ENCODE peak calls at places on chromosomes 11 and 22, in eight cellular contexts. One of them, this sample, is unnamed. For H3K36me3 and H3K4me1, the result is how much of the 10 kb centered on the place peaks cover.

GRCh38 chr22:36369922-36370781 is 17.6 kb downstream of the MYH9 start:
- DNase-seq in mammary epithelial cell: peak
- DNase-seq in heart left ventricle: no peak
- DNase-seq in adipocyte: peak
- DNase-seq in upper lobe of right lung: peak
- DNase-seq in aorta: no peak
- DNase-seq in mucosa of descending colon: peak
- DNase-seq in tibial nerve: no peak
- DNase-seq in this sample: peak

GRCh38 chr11:34423300-34423699 is 15.4 kb upstream of the CAT start:
- DNase-seq in mammary epithelial cell: no peak
- DNase-seq in heart left ventricle: no peak
- DNase-seq in adipocyte: no peak
- DNase-seq in upper lobe of right lung: no peak
- DNase-seq in aorta: no peak
- DNase-seq in mucosa of descending colon: no peak
- DNase-seq in tibial nerve: no peak
- DNase-seq in this sample: no peak

GRCh38 chr11:65558002-65558784 is at the start of gene LTBP3:
- DNase-seq in mammary epithelial cell: peak
- DNase-seq in heart left ventricle: peak
- DNase-seq in adipocyte: peak
- DNase-seq in upper lobe of right lung: peak
- DNase-seq in aorta: peak
- DNase-seq in mucosa of descending colon: peak
- DNase-seq in tibial nerve: peak
- DNase-seq in this sample: peak

GRCh38 chr11:6480299-6480914 is 724 bp downstream of the ARFIP2 start:
- DNase-seq in mammary epithelial cell: no peak
- DNase-seq in heart left ventricle: no peak
- DNase-seq in adipocyte: peak
- DNase-seq in upper lobe of right lung: no peak
- DNase-seq in aorta: no peak
- DNase-seq in mucosa of descending colon: peak
- DNase-seq in tibial nerve: no peak
- DNase-seq in this sample: no peak

GRCh38 chr11:103862827-103863213 is 173.6 kb upstream of the DDI1 start:
- DNase-seq in mammary epithelial cell: no peak
- DNase-seq in heart left ventricle: no peak
- DNase-seq in adipocyte: no peak
- DNase-seq in upper lobe of right lung: no peak
- DNase-seq in aorta: no peak
- DNase-seq in mucosa of descending colon: no peak
- DNase-seq in tibial nerve: no peak
- DNase-seq in this sample: no peak

GRCh38 chr11:10390375-10390774 is 64.7 kb upstream of the AMPD3 start:
- DNase-seq in mammary epithelial cell: no peak
- DNase-seq in heart left ventricle: no peak
- DNase-seq in adipocyte: peak
- DNase-seq in upper lobe of right lung: no peak
- DNase-seq in aorta: no peak
- DNase-seq in mucosa of descending colon: no peak
- DNase-seq in tibial nerve: no peak
- DNase-seq in this sample: no peak

GRCh38 chr11:99117603-99118002 is 96.9 kb downstream of the CNTN5 start:
- DNase-seq in mammary epithelial cell: no peak
- DNase-seq in heart left ventricle: no peak
- DNase-seq in adipocyte: no peak
- DNase-seq in upper lobe of right lung: no peak
- DNase-seq in aorta: no peak
- DNase-seq in mucosa of descending colon: no peak
- DNase-seq in tibial nerve: no peak
- DNase-seq in this sample: no peak

GRCh38 chr11:312092-312816 is 1.6 kb upstream of the IFITM1 start:
- DNase-seq in mammary epithelial cell: no peak
- DNase-seq in heart left ventricle: no peak
- DNase-seq in adipocyte: no peak
- DNase-seq in upper lobe of right lung: no peak
- DNase-seq in aorta: no peak
- DNase-seq in mucosa of descending colon: no peak
- DNase-seq in tibial nerve: no peak
- DNase-seq in this sample: peak

GRCh38 chr11:132653237-132653636 is 879.1 kb downstream of the OPCML start:
- DNase-seq in mammary epithelial cell: no peak
- DNase-seq in heart left ventricle: no peak
- DNase-seq in adipocyte: no peak
- DNase-seq in upper lobe of right lung: no peak
- DNase-seq in aorta: no peak
- DNase-seq in mucosa of descending colon: no peak
- DNase-seq in tibial nerve: no peak
- DNase-seq in this sample: no peak

GRCh38 chr11:31812392-31813241 is 1.5 kb upstream of the PAX6 start:
- DNase-seq in mammary epithelial cell: no peak
- DNase-seq in heart left ventricle: no peak
- DNase-seq in adipocyte: no peak
- DNase-seq in upper lobe of right lung: no peak
- DNase-seq in aorta: peak
- DNase-seq in mucosa of descending colon: no peak
- DNase-seq in tibial nerve: no peak
- DNase-seq in this sample: no peak

GRCh38 chr22:46087816-46088277 is 62.5 kb upstream of the PPARA start:
- DNase-seq in mammary epithelial cell: peak
- DNase-seq in heart left ventricle: peak
- DNase-seq in adipocyte: peak
- DNase-seq in upper lobe of right lung: peak
- DNase-seq in aorta: peak
- DNase-seq in mucosa of descending colon: peak
- DNase-seq in tibial nerve: peak
- DNase-seq in this sample: no peak

GRCh38 chr11:19076744-19077589 is 16.4 kb upstream of the MRGPRX2 start:
- DNase-seq in mammary epithelial cell: peak
- DNase-seq in heart left ventricle: peak
- DNase-seq in adipocyte: peak
- DNase-seq in upper lobe of right lung: peak
- DNase-seq in aorta: peak
- DNase-seq in mucosa of descending colon: peak
- DNase-seq in tibial nerve: no peak
- DNase-seq in this sample: peak

GRCh38 chr22:32996702-32997101 is 61.5 kb downstream of the SYN3 start:
- DNase-seq in mammary epithelial cell: peak
- DNase-seq in heart left ventricle: peak
- DNase-seq in adipocyte: peak
- DNase-seq in upper lobe of right lung: peak
- DNase-seq in aorta: peak
- DNase-seq in mucosa of descending colon: peak
- DNase-seq in tibial nerve: peak
- DNase-seq in this sample: no peak

GRCh38 chr22:45889539-45890350 is 87.2 kb downstream of the WNT7B start:
- DNase-seq in mammary epithelial cell: no peak
- DNase-seq in heart left ventricle: no peak
- DNase-seq in adipocyte: peak
- DNase-seq in upper lobe of right lung: peak
- DNase-seq in aorta: peak
- DNase-seq in mucosa of descending colon: peak
- DNase-seq in tibial nerve: no peak
- DNase-seq in this sample: no peak

GRCh38 chr11:119533931-119534694 is 111.1 kb upstream of the THY1 start:
- DNase-seq in mammary epithelial cell: peak
- DNase-seq in heart left ventricle: peak
- DNase-seq in adipocyte: peak
- DNase-seq in upper lobe of right lung: peak
- DNase-seq in aorta: peak
- DNase-seq in mucosa of descending colon: peak
- DNase-seq in tibial nerve: no peak
- DNase-seq in this sample: peak

GRCh38 chr11:119531091-119531490 is 108.1 kb upstream of the THY1 start:
- DNase-seq in mammary epithelial cell: no peak
- DNase-seq in heart left ventricle: no peak
- DNase-seq in adipocyte: no peak
- DNase-seq in upper lobe of right lung: peak
- DNase-seq in aorta: peak
- DNase-seq in mucosa of descending colon: no peak
- DNase-seq in tibial nerve: no peak
- DNase-seq in this sample: no peak

GRCh38 chr11:119532551-119532950 is 109.6 kb upstream of the THY1 start:
- DNase-seq in mammary epithelial cell: no peak
- DNase-seq in heart left ventricle: no peak
- DNase-seq in adipocyte: no peak
- DNase-seq in upper lobe of right lung: no peak
- DNase-seq in aorta: peak
- DNase-seq in mucosa of descending colon: no peak
- DNase-seq in tibial nerve: no peak
- DNase-seq in this sample: no peak

GRCh38 chr11:119531623-119532022 is 108.7 kb upstream of the THY1 start:
- DNase-seq in mammary epithelial cell: no peak
- DNase-seq in heart left ventricle: no peak
- DNase-seq in adipocyte: no peak
- DNase-seq in upper lobe of right lung: peak
- DNase-seq in aorta: peak
- DNase-seq in mucosa of descending colon: no peak
- DNase-seq in tibial nerve: no peak
- DNase-seq in this sample: no peak

DNA sequence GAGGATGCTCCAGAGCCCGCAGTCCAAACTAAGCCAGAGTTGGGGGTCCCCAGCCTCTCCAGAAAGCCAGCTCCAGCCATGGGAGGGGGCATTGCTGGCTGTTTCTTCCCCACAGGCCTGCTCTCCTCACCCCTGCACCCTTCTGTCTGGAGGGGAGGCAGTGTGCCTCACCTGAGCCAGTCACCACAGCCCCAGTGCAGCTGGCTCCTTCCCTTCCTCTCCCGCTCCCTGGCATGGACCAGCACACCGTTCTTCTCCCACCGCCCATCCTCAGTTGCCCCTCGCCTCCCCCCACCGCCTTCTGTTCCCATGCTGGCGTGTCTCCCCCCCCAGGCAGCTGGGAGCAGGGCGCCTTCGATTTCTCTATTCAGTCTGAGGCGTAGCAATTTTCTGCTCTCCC is 110.5 kb upstream of the THY1 start:
- DNase-seq in mammary epithelial cell: no peak
- DNase-seq in heart left ventricle: no peak
- DNase-seq in adipocyte: no peak
- DNase-seq in upper lobe of right lung: no peak
- DNase-seq in aorta: peak
- DNase-seq in mucosa of descending colon: no peak
- DNase-seq in tibial nerve: no peak
- DNase-seq in this sample: no peak
- H3K36me3 ChIP-seq in mammary epithelial cell: under half
- H3K36me3 ChIP-seq in heart left ventricle: under half
- H3K36me3 ChIP-seq in adipocyte: under half
- H3K36me3 ChIP-seq in upper lobe of right lung: under half
- H3K36me3 ChIP-seq in aorta: under half
- H3K36me3 ChIP-seq in mucosa of descending colon: under half
- H3K36me3 ChIP-seq in tibial nerve: under half
- H3K36me3 ChIP-seq in this sample: under half

GRCh38 chr11:77814848-77815247 is 5.7 kb downstream of the RSF1 start:
- DNase-seq in mammary epithelial cell: no peak
- DNase-seq in heart left ventricle: no peak
- DNase-seq in adipocyte: no peak
- DNase-seq in upper lobe of right lung: no peak
- DNase-seq in aorta: no peak
- DNase-seq in mucosa of descending colon: no peak
- DNase-seq in tibial nerve: no peak
- DNase-seq in this sample: no peak
- H3K4me1 ChIP-seq in mammary epithelial cell: under half
- H3K4me1 ChIP-seq in heart left ventricle: under half
- H3K4me1 ChIP-seq in adipocyte: under half
- H3K4me1 ChIP-seq in upper lobe of right lung: under half
- H3K4me1 ChIP-seq in aorta: under half
- H3K4me1 ChIP-seq in mucosa of descending colon: under half
- H3K4me1 ChIP-seq in tibial nerve: under half
- H3K4me1 ChIP-seq in this sample: under half

GRCh38 chr22:50461979-50462540 is 12.8 kb downstream of the SBF1 start:
- DNase-seq in mammary epithelial cell: no peak
- DNase-seq in heart left ventricle: no peak
- DNase-seq in adipocyte: no peak
- DNase-seq in upper lobe of right lung: no peak
- DNase-seq in aorta: no peak
- DNase-seq in mucosa of descending colon: no peak
- DNase-seq in tibial nerve: no peak
- DNase-seq in this sample: no peak

GRCh38 chr22:50465066-50465465 is 9.8 kb downstream of the SBF1 start:
- DNase-seq in mammary epithelial cell: no peak
- DNase-seq in heart left ventricle: no peak
- DNase-seq in adipocyte: no peak
- DNase-seq in upper lobe of right lung: no peak
- DNase-seq in aorta: no peak
- DNase-seq in mucosa of descending colon: no peak
- DNase-seq in tibial nerve: no peak
- DNase-seq in this sample: no peak

GRCh38 chr22:50464451-50464850 is 10.4 kb downstream of the SBF1 start:
- DNase-seq in mammary epithelial cell: no peak
- DNase-seq in heart left ventricle: no peak
- DNase-seq in adipocyte: no peak
- DNase-seq in upper lobe of right lung: no peak
- DNase-seq in aorta: no peak
- DNase-seq in mucosa of descending colon: no peak
- DNase-seq in tibial nerve: no peak
- DNase-seq in this sample: no peak

GRCh38 chr22:50461536-50461935 is 13.3 kb downstream of the SBF1 start:
- DNase-seq in mammary epithelial cell: no peak
- DNase-seq in heart left ventricle: no peak
- DNase-seq in adipocyte: no peak
- DNase-seq in upper lobe of right lung: no peak
- DNase-seq in aorta: no peak
- DNase-seq in mucosa of descending colon: no peak
- DNase-seq in tibial nerve: no peak
- DNase-seq in this sample: no peak

DNA sequence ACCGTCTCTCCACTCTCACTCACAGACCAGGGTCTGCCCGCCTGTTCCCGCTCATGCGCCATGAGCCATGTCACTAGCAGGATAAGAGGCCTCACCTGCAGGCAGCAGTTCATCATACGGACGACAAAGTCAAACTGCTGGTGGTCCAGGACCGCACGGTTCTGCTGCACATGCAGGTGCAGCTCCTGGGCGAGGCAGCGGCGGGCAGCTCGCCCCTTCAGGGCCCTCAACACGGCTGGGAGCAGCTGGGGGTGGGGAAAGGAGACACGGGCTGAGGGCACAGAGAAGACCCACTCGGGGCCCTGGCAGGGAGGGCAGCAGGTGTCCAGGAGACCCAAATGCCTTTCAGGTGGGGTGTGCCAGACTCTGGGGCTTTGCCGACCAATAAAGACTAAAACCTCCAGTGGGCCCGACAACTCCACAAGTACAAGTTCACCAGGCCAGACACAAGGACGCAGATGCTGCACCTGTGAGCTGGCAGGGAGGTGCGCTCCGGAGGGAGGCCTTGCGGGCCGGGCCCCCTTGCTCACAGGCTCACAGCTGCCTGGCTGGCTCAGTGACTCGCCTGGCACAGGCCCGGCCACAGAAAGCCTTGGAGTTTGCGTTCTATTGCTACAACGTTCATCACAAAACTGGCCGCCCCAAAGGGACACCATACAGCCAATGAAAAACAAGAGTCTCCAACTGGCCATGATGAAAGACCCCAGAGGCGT is 11.5 kb downstream of the SBF1 start:
- DNase-seq in mammary epithelial cell: no peak
- DNase-seq in heart left ventricle: no peak
- DNase-seq in adipocyte: no peak
- DNase-seq in upper lobe of right lung: no peak
- DNase-seq in aorta: no peak
- DNase-seq in mucosa of descending colon: no peak
- DNase-seq in tibial nerve: no peak
- DNase-seq in this sample: no peak
- H3K36me3 ChIP-seq in mammary epithelial cell: under half
- H3K36me3 ChIP-seq in heart left ventricle: under half
- H3K36me3 ChIP-seq in adipocyte: half or more
- H3K36me3 ChIP-seq in upper lobe of right lung: half or more
- H3K36me3 ChIP-seq in aorta: under half
- H3K36me3 ChIP-seq in mucosa of descending colon: under half
- H3K36me3 ChIP-seq in tibial nerve: half or more
- H3K36me3 ChIP-seq in this sample: half or more

GRCh38 chr22:23184100-23184763 is 3.9 kb downstream of the BCR start:
- DNase-seq in mammary epithelial cell: no peak
- DNase-seq in heart left ventricle: no peak
- DNase-seq in adipocyte: no peak
- DNase-seq in upper lobe of right lung: no peak
- DNase-seq in aorta: no peak
- DNase-seq in mucosa of descending colon: no peak
- DNase-seq in tibial nerve: no peak
- DNase-seq in this sample: no peak
- H3K4me1 ChIP-seq in mammary epithelial cell: under half
- H3K4me1 ChIP-seq in heart left ventricle: half or more
- H3K4me1 ChIP-seq in adipocyte: under half
- H3K4me1 ChIP-seq in upper lobe of right lung: under half
- H3K4me1 ChIP-seq in aorta: under half
- H3K4me1 ChIP-seq in mucosa of descending colon: under half
- H3K4me1 ChIP-seq in tibial nerve: under half
- H3K4me1 ChIP-seq in this sample: under half